ENCODE peak calls at places on chromosomes 6 and 20, in eight cellular contexts. S is adrenal gland, N is A549, G is tibial nerve, B is ovary, X is stomach, D is sigmoid colon, E is testis. O is an unnamed sample.

GRCh38 chr6:158564243-158565121 is 4.6 kb downstream of the TMEM181 start:
- DNase-seq in S (no peak), N (no peak), G (no peak), B (no peak), X (no peak), D (no peak), E (no peak), O (no peak)

GRCh38 chr20:37095108-37095608 is 639 bp downstream of the RBL1 start:
- DNase-seq in S (no peak), N (peak), G (no peak), B (no peak), X (no peak), D (no peak), E (no peak), O (no peak)

GRCh38 chr6:125597411-125598253 is 151.8 kb upstream of the HEY2 start:
- DNase-seq in S (no peak), N (no peak), G (no peak), B (no peak), X (no peak), D (no peak), E (no peak), O (no peak)

GRCh38 chr6:42405025-42405424 is 46.7 kb downstream of the TRERF1 start:
- DNase-seq in S (no peak), N (no peak), G (no peak), B (no peak), X (no peak), D (no peak), E (no peak), O (no peak)

GRCh38 chr6:8557019-8557748 is 121.8 kb upstream of the SLC35B3 start:
- DNase-seq in S (no peak), N (no peak), G (no peak), B (no peak), X (no peak), D (no peak), E (no peak), O (no peak)

GRCh38 chr6:28335040-28335563 is 846 bp downstream of the ZSCAN31 start:
- DNase-seq in S (no peak), N (no peak), G (peak), B (peak), X (no peak), D (no peak), E (peak), O (no peak)

GRCh38 chr6:143329323-143329722 is 121.2 kb downstream of the ADAT2 start:
- DNase-seq in S (no peak), N (no peak), G (no peak), B (no peak), X (no peak), D (no peak), E (no peak), O (no peak)

GRCh38 chr6:24205020-24205492 is 79.0 kb downstream of the NRSN1 start:
- DNase-seq in S (no peak), N (peak), G (no peak), B (no peak), X (no peak), D (no peak), E (peak), O (no peak)

GRCh38 chr6:131062245-131063027 is 609 bp downstream of the EPB41L2 start:
- DNase-seq in S (peak), N (no peak), G (no peak), B (peak), X (peak), D (peak), E (peak), O (no peak)

DNA sequence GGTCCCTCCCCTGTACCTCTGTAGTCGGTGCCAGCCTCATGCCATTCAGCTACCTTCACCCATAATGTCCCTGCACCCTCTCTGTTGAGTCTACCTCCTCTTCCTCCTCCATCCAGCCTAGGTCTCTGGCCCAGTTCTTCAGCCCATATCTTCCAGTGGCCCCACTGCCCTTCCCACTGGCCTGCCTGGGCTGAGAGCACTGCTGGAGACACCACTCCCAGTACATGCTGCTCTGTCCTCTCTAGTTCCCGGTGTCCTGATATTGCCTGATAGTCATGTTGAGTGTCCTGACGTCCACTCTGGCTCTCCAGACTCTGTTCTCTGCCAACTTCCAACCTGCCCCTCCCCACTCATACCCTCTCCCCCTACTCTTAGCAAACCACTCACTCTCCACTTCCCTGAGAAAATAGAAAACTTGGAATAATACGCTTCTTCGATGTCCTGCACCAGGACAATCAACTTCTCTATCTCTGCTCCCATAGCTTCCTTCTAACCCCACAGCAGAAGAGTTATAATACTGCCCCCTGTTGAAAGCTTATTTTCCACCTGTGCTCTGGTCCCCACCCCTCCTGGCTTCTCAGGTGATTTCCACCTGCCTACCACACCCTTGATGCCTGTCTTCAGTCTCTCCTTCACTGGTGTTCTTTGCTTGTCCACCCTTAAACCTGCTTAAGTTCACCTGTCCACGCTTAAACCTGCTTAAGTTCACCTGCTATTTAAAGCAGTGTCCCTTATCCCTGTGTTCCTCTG is 19.8 kb downstream of the SLC22A3 start:
- DNase-seq in S (no peak), N (no peak), G (no peak), B (no peak), X (no peak), D (no peak), E (no peak), O (no peak)
- H3K27ac ChIP-seq in S (no peak), N (no peak), G (no peak), B (no peak), X (no peak), D (no peak), E (no peak), O (no peak)

DNA sequence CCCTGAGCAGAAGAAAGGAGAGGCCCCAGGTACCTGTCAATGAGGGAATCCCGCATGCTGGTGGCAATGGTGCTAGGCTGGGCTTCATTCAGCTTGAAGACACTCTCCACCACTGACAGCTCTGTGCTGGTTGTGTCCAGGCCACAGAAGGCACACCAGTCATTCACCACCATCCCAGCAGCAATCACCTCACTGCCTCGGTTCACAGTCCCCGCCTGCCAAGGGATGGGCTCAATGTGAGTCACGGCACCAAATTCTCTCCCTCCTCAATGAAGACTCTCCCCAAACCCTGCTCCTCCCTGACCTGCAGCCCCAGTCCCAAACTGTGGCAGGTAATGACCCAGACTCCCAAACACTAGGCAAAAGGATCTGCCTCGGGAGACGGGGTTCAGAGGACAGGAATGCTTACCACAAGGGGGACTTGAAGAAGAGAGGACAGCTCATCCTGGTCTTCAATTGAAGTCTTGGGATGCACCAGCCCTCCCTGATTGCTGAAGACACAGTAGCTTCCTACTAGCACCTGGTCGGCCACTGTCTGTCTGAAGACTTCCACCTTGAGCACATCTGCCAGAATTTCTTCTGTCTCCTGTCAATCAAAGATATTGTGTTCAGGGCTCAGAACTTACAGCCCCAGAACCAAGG is 1.7 kb upstream of the MMP24OS start:
- DNase-seq in S (no peak), N (no peak), G (no peak), B (no peak), X (no peak), D (no peak), E (no peak), O (no peak)
- TF ChIP-seq POLR2A in S (no peak), N (no peak), G (no peak), B (no peak), X (no peak), D (no peak), E (no peak), O (no peak)

DNA sequence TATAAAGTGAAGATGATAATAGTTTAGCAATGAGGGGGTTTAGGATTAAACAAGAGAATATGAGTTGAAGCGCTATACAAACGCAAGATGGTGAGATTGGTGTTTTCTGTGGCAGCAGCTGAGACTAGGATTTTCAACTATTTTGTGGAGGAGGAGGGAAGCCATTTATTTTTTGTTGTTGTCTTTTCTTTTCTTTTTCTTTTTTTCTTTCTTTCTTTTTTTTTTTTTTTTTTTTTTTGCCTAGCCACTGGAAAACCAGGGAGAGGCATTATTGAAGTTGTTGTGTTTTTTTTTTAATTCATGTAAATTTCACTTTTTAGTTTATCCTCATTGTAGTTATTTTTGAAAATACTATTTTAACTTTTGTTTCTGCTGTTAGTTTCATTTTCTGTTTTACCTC is 15.9 kb downstream of the PARD6B start:
- DNase-seq in S (no peak), N (no peak), G (no peak), B (no peak), X (no peak), D (no peak), E (no peak), O (no peak)
- H3K27ac ChIP-seq in S (no peak), N (peak), G (peak), B (peak), X (peak), D (no peak), E (no peak), O (no peak)

GRCh38 chr6:137811912-137812553 is 55.0 kb upstream of the TNFAIP3 start:
- DNase-seq in S (no peak), N (no peak), G (no peak), B (no peak), X (no peak), D (no peak), E (no peak), O (no peak)

GRCh38 chr6:137813308-137813707 is 53.8 kb upstream of the TNFAIP3 start:
- DNase-seq in S (no peak), N (no peak), G (no peak), B (no peak), X (no peak), D (no peak), E (no peak), O (peak)

GRCh38 chr6:137808836-137809315 is 58.2 kb upstream of the TNFAIP3 start:
- DNase-seq in S (no peak), N (no peak), G (no peak), B (no peak), X (no peak), D (no peak), E (peak), O (no peak)

GRCh38 chr6:137810554-137811120 is 56.4 kb upstream of the TNFAIP3 start:
- DNase-seq in S (no peak), N (no peak), G (no peak), B (no peak), X (no peak), D (no peak), E (no peak), O (no peak)

GRCh38 chr6:137811121-137811911 is 55.7 kb upstream of the TNFAIP3 start:
- DNase-seq in S (peak), N (peak), G (no peak), B (no peak), X (peak), D (peak), E (peak), O (peak)
- TF ChIP-seq POLR2A in S (peak), N (no peak), G (no peak), B (no peak), X (no peak), D (no peak), E (no peak), O (no peak)

GRCh38 chr6:32982084-32982701 is 13.8 kb downstream of the BRD2 start:
- DNase-seq in S (no peak), N (no peak), G (no peak), B (no peak), X (no peak), D (no peak), E (no peak), O (no peak)

GRCh38 chr6:32982702-32983492 is 14.5 kb downstream of the BRD2 start:
- DNase-seq in S (no peak), N (no peak), G (no peak), B (no peak), X (peak), D (no peak), E (no peak), O (no peak)

GRCh38 chr6:32984639-32985389 is 16.4 kb downstream of the BRD2 start:
- DNase-seq in S (peak), N (peak), G (peak), B (peak), X (peak), D (peak), E (peak), O (peak)

GRCh38 chr6:32983964-32984638 is 15.7 kb downstream of the BRD2 start:
- DNase-seq in S (no peak), N (no peak), G (no peak), B (no peak), X (no peak), D (no peak), E (no peak), O (no peak)

GRCh38 chr6:32983493-32983848 is 15.1 kb downstream of the BRD2 start:
- DNase-seq in S (no peak), N (no peak), G (no peak), B (no peak), X (no peak), D (no peak), E (no peak), O (no peak)
- H3K27ac ChIP-seq in S (no peak), N (no peak), G (no peak), B (no peak), X (peak), D (no peak), E (no peak), O (peak)

DNA sequence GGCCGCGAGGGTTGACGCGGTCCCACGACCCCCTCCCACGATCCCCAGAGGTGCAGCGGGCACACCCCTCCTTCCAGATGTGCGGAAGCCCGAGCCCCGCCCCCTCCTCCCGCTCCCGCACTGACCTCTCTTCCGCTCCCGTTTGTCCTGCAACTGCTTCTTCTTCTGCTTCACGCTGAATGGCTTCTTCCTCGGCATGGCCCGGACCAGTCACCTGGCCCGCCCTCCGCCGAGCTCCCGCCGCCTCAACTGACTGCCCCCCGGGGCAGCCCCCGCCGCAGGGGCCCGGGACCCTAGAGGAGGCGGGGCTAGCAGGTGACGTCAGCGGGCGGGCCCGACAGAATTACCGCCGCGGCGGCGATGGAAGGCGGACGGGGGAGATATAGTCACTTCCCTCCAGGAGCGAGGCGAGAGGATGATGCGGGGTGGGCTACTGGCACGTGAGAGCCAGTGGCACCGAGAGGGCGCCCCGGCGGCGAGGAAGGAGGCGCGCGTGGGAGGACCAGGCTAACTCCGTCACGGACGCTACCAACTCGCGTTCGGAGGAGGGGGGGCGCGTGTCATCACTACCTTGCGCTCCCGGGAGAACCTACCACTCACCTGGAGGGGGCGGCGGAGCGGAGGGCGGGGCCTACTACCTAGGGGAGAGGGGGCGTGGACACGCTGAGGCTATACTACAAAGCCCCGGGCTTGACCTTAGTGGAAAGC is at the start of gene GNL1:
- DNase-seq in S (peak), N (peak), G (peak), B (peak), X (peak), D (peak), E (peak), O (peak)
- TF ChIP-seq POLR2A in S (peak), N (no peak), G (peak), B (peak), X (no peak), D (peak), E (no peak), O (peak)

O was measured in prostate gland.